ENCODE peak calls at places on chromosomes 2 and 18, in five cellular contexts. Q, V, Y, J and K are unnamed samples.

GRCh38 chr18:8657873-8658521 is 47.4 kb upstream of the MTCL1 start:
- DNase-seq in Q (peak), V (peak), Y (no peak), J (no peak), K (no peak)

GRCh38 chr2:227503433-227504406 is 31.8 kb downstream of the AGFG1 start:
- DNase-seq in Q (peak), V (no peak), Y (no peak), J (peak), K (no peak)

GRCh38 chr2:74690571-74690970 is 36.5 kb downstream of the SEMA4F start:
- DNase-seq in Q (peak), V (peak), Y (no peak), J (no peak), K (no peak)

GRCh38 chr2:165718811-165719210 is 75.2 kb downstream of the GALNT3 start:
- DNase-seq in Q (no peak), V (no peak), Y (no peak), J (no peak), K (no peak)

GRCh38 chr18:2409906-2410305 is 161.4 kb downstream of the METTL4 start:
- DNase-seq in Q (no peak), V (no peak), Y (no peak), J (no peak), K (no peak)

GRCh38 chr2:129911363-129912065 is 68.0 kb upstream of the RAB6C start:
- DNase-seq in Q (no peak), V (no peak), Y (no peak), J (no peak), K (no peak)

GRCh38 chr2:168907940-168908662 is 7.0 kb downstream of the G6PC2 start:
- DNase-seq in Q (no peak), V (no peak), Y (no peak), J (no peak), K (no peak)

GRCh38 chr2:62564380-62565137 is 58.6 kb upstream of the TMEM17 start:
- DNase-seq in Q (no peak), V (no peak), Y (no peak), J (no peak), K (no peak)

GRCh38 chr2:51795248-51795888 is 763.4 kb upstream of the NRXN1 start:
- DNase-seq in Q (peak), V (no peak), Y (no peak), J (no peak), K (no peak)

GRCh38 chr2:221969087-221969829 is 329.5 kb downstream of the PAX3 start:
- DNase-seq in Q (peak), V (no peak), Y (no peak), J (peak), K (no peak)

GRCh38 chr2:149645391-149645790 is 57.8 kb upstream of the MMADHC start:
- DNase-seq in Q (peak), V (no peak), Y (no peak), J (no peak), K (no peak)